ENCODE peak calls at places on chromosomes 2 and 18, in ten cellular contexts. M is smooth muscle cell of the brain vasculature, N is sigmoid colon, Y is GM23248, V is right cardiac atrium, E is T-helper 2 cell, P is mucosa of gallbladder, W is retinal pigment epithelial cell, O is EH, Z is NCI-H1694 treated with DMSO at 0.1 percent for 48 hours. S is an unnamed sample.

GRCh38 chr2:201254331-201254730 is 6.0 kb upstream of the CASP8 start:
- DNase-seq in M (no peak), N (no peak), Y (peak), V (peak), E (no peak), P (peak), W (no peak), O (peak), Z (no peak), S (no peak)

GRCh38 chr2:233817305-233817980 is 36.9 kb downstream of the HJURP start:
- DNase-seq in M (no peak), N (peak), Y (peak), V (no peak), E (no peak), P (no peak), W (no peak), O (peak), Z (no peak), S (no peak)

GRCh38 chr2:151634726-151635467 is 99.4 kb downstream of the NEB start:
- DNase-seq in M (no peak), N (no peak), Y (peak), V (no peak), E (no peak), P (no peak), W (no peak), O (no peak), Z (no peak), S (no peak)

GRCh38 chr2:101961287-101962242 is 30.2 kb upstream of the IL1R2 start:
- DNase-seq in M (peak), N (peak), Y (peak), V (peak), E (no peak), P (peak), W (no peak), O (peak), Z (no peak), S (no peak)

GRCh38 chr2:151851761-151852160 is 23.5 kb upstream of the ARL5A start:
- DNase-seq in M (no peak), N (no peak), Y (peak), V (no peak), E (no peak), P (no peak), W (peak), O (peak), Z (no peak), S (no peak)

GRCh38 chr2:152486048-152486736 is 151.2 kb downstream of the FMNL2 start:
- DNase-seq in M (no peak), N (no peak), Y (no peak), V (no peak), E (no peak), P (no peak), W (no peak), O (no peak), Z (no peak), S (no peak)

GRCh38 chr18:47420130-47420529 is 168.7 kb upstream of the SKOR2 start:
- DNase-seq in M (no peak), N (no peak), Y (no peak), V (no peak), E (no peak), P (no peak), W (no peak), O (no peak), Z (no peak), S (no peak)

GRCh38 chr2:26727641-26728561 is 35.4 kb downstream of the KCNK3 start:
- DNase-seq in M (no peak), N (no peak), Y (peak), V (peak), E (no peak), P (no peak), W (no peak), O (no peak), Z (no peak), S (no peak)

GRCh38 chr18:68409585-68409984 is 305.3 kb downstream of the TMX3 start:
- DNase-seq in M (no peak), N (no peak), Y (no peak), V (no peak), E (no peak), P (no peak), W (no peak), O (no peak), Z (no peak), S (no peak)

GRCh38 chr2:173086518-173087213 is 11.0 kb downstream of the MAP3K20 start:
- DNase-seq in M (no peak), N (no peak), Y (peak), V (no peak), E (no peak), P (no peak), W (no peak), O (peak), Z (no peak), S (no peak)

GRCh38 chr2:206639636-206640035 is 2.7 kb upstream of the FAM237A start:
- DNase-seq in M (no peak), N (no peak), Y (no peak), V (no peak), E (no peak), P (no peak), W (no peak), O (no peak), Z (no peak), S (no peak)

GRCh38 chr2:46268986-46269385 is 28.2 kb upstream of the EPAS1 start:
- DNase-seq in M (no peak), N (no peak), Y (peak), V (no peak), E (no peak), P (no peak), W (no peak), O (peak), Z (no peak), S (no peak)

GRCh38 chr2:174395284-174395968 is at the start of gene SCRN3:
- DNase-seq in M (peak), N (peak), Y (peak), V (peak), E (peak), P (peak), W (peak), O (peak), Z (peak), S (peak)